ENCODE peak calls at places on chromosomes 11 and 22, in six cellular contexts. X is putamen, F is AG09319, M is lower leg skin, H is ureter, N is MM.1S. Y is an unnamed sample.

GRCh38 chr11:65743928-65744698 is 23.5 kb upstream of the RNASEH2C start:
- DNase-seq in N (peak), X (no peak), F (no peak), H (no peak), M (no peak), Y (peak)

GRCh38 chr11:3738241-3738640 is 59.1 kb downstream of the NUP98 start:
- DNase-seq in F (peak), H (no peak), N (no peak), X (no peak), M (no peak), Y (no peak)

GRCh38 chr11:61701298-61701993 is 21.3 kb downstream of the DAGLA start:
- DNase-seq in M (no peak), H (no peak), N (no peak), F (no peak), X (no peak), Y (peak)

GRCh38 chr11:96744697-96745096 is 354.9 kb downstream of the JRKL start:
- DNase-seq in N (no peak), X (no peak), H (no peak), F (no peak), M (no peak), Y (no peak)

GRCh38 chr11:45930031-45930794 is 7.8 kb downstream of the LARGE2 start:
- DNase-seq in F (no peak), X (no peak), H (peak), N (peak), M (peak), Y (peak)

GRCh38 chr11:45204761-45205160 is 58.3 kb downstream of the PRDM11 start:
- DNase-seq in X (no peak), H (no peak), M (no peak), F (no peak), N (no peak), Y (no peak)

GRCh38 chr22:36237462-36238347 is 1.6 kb downstream of the APOL2 start:
- DNase-seq in H (peak), M (peak), N (peak), X (no peak), F (no peak), Y (peak)

GRCh38 chr11:100994966-100995365 is 134.6 kb downstream of the PGR start:
- DNase-seq in H (no peak), N (no peak), F (no peak), M (no peak), X (no peak), Y (no peak)

GRCh38 chr11:110655967-110656366 is 56.3 kb downstream of the ARHGAP20 start:
- DNase-seq in N (no peak), F (no peak), M (no peak), X (no peak), H (no peak), Y (no peak)

GRCh38 chr11:96658436-96658835 is 268.6 kb downstream of the JRKL start:
- DNase-seq in H (no peak), N (no peak), X (no peak), M (no peak), F (no peak), Y (no peak)

GRCh38 chr11:114182471-114182968 is 113.7 kb upstream of the NNMT start:
- DNase-seq in N (no peak), M (no peak), F (no peak), H (no peak), X (no peak), Y (no peak)

GRCh38 chr22:48161354-48161753 is 1398.9 kb downstream of the TBC1D22A start:
- DNase-seq in M (no peak), H (no peak), F (no peak), X (no peak), N (no peak), Y (no peak)

GRCh38 chr11:76795936-76796441 is 12.8 kb downstream of the TSKU start:
- DNase-seq in X (no peak), F (no peak), N (no peak), H (no peak), M (no peak), Y (no peak)

GRCh38 chr11:92687724-92688123 is 281.7 kb upstream of the MTNR1B start:
- DNase-seq in H (no peak), N (no peak), F (no peak), X (no peak), M (no peak), Y (no peak)

GRCh38 chr11:69115586-69116560 is 39.9 kb upstream of the SMIM38 start:
- DNase-seq in X (no peak), H (no peak), F (no peak), N (no peak), M (no peak), Y (no peak)

GRCh38 chr22:49699928-49700498 is 127.7 kb downstream of the BRD1 start:
- DNase-seq in H (no peak), M (peak), X (no peak), N (no peak), F (no peak), Y (no peak)

GRCh38 chr11:12118940-12119339 is 8.6 kb downstream of the MICAL2 start:
- DNase-seq in H (no peak), F (no peak), M (no peak), N (no peak), X (no peak), Y (no peak)

GRCh38 chr11:121656333-121657090 is 203.7 kb upstream of the SORL1-AS1 start:
- DNase-seq in F (no peak), X (no peak), N (no peak), M (no peak), H (no peak), Y (no peak)

GRCh38 chr22:31044262-31044861 is 36.8 kb upstream of the SMTN start:
- DNase-seq in X (peak), F (no peak), M (no peak), N (no peak), H (peak), Y (no peak)

GRCh38 chr22:22235564-22235963 is 9.0 kb upstream of the VPREB1 start:
- DNase-seq in F (no peak), M (peak), H (no peak), X (no peak), N (peak), Y (peak)

GRCh38 chr11:56876621-56877312 is 111.9 kb upstream of the OR5AK2 start:
- DNase-seq in N (no peak), F (peak), X (no peak), M (no peak), H (no peak), Y (no peak)

GRCh38 chr22:22554324-22555284 is 4.5 kb downstream of the PRAME start:
- DNase-seq in N (no peak), F (no peak), X (no peak), M (no peak), H (no peak), Y (no peak)

GRCh38 chr11:127998421-127998820 is 588.9 kb downstream of the ETS1 start:
- DNase-seq in X (no peak), N (no peak), M (no peak), F (no peak), H (no peak), Y (no peak)

GRCh38 chr11:66891849-66892660 is 35.2 kb downstream of the LRFN4 start:
- DNase-seq in F (peak), M (no peak), N (peak), X (no peak), H (peak), Y (no peak)

GRCh38 chr22:38118182-38118581 is 7.7 kb upstream of the BAIAP2L2 start:
- DNase-seq in M (no peak), H (no peak), F (no peak), N (no peak), X (no peak), Y (no peak)

GRCh38 chr11:65298131-65298535 is 16.5 kb upstream of the CDC42EP2 start:
- DNase-seq in M (peak), F (no peak), X (peak), H (peak), N (no peak), Y (no peak)

GRCh38 chr11:22317656-22318055 is 20.5 kb upstream of the SLC17A6 start:
- DNase-seq in F (no peak), M (no peak), N (no peak), X (no peak), H (no peak), Y (no peak)

GRCh38 chr11:126480015-126480409 is 124.5 kb downstream of the ST3GAL4 start:
- DNase-seq in F (no peak), X (no peak), N (no peak), M (no peak), H (no peak), Y (no peak)

GRCh38 chr11:129375731-129376657 is at the start of gene BARX2:
- DNase-seq in N (peak), X (peak), F (no peak), M (no peak), H (peak), Y (no peak)

Y was measured in OCI-LY7.